ENCODE peak calls at places on chromosomes 4 and X, in ten cellular contexts. One of them, this sample, is unnamed. For H3K4me1, the result is how much of the 10 kb centered on the place peaks cover.

GRCh38 chr4:76867880-76868655 is 29.9 kb downstream of the SOWAHB start:
- DNase-seq in cardiac muscle cell: no peak
- DNase-seq in CD4-positive, alpha-beta memory T cell: no peak
- DNase-seq in breast epithelium: no peak
- DNase-seq in left ventricle myocardium inferior: no peak
- DNase-seq in CD8-positive, alpha-beta T cell: no peak
- DNase-seq in IMR-90: no peak
- DNase-seq in A549: peak
- DNase-seq in lung: no peak
- DNase-seq in hepatocyte: peak
- DNase-seq in this sample: no peak

GRCh38 chr4:151743128-151743854 is 17.5 kb downstream of the GATB start:
- DNase-seq in lung: no peak
- DNase-seq in breast epithelium: no peak
- DNase-seq in hepatocyte: no peak
- DNase-seq in IMR-90: no peak
- DNase-seq in cardiac muscle cell: no peak
- DNase-seq in CD4-positive, alpha-beta memory T cell: no peak
- DNase-seq in A549: no peak
- DNase-seq in left ventricle myocardium inferior: no peak
- DNase-seq in CD8-positive, alpha-beta T cell: no peak
- DNase-seq in this sample: no peak

GRCh38 chr4:82691431-82691830 is 107.2 kb downstream of the SCD5 start:
- DNase-seq in CD8-positive, alpha-beta T cell: no peak
- DNase-seq in breast epithelium: no peak
- DNase-seq in cardiac muscle cell: no peak
- DNase-seq in IMR-90: no peak
- DNase-seq in left ventricle myocardium inferior: no peak
- DNase-seq in A549: no peak
- DNase-seq in lung: no peak
- DNase-seq in CD4-positive, alpha-beta memory T cell: no peak
- DNase-seq in hepatocyte: no peak
- DNase-seq in this sample: no peak

GRCh38 chrX:23789386-23790146 is 6.6 kb downstream of the SAT1 start:
- DNase-seq in CD8-positive, alpha-beta T cell: no peak
- DNase-seq in IMR-90: no peak
- DNase-seq in A549: no peak
- DNase-seq in CD4-positive, alpha-beta memory T cell: no peak
- DNase-seq in breast epithelium: no peak
- DNase-seq in lung: no peak
- DNase-seq in cardiac muscle cell: no peak
- DNase-seq in left ventricle myocardium inferior: no peak
- DNase-seq in hepatocyte: no peak
- DNase-seq in this sample: no peak

GRCh38 chr4:126172126-126172525 is 857.4 kb downstream of the FAT4 start:
- DNase-seq in IMR-90: no peak
- DNase-seq in left ventricle myocardium inferior: no peak
- DNase-seq in cardiac muscle cell: no peak
- DNase-seq in CD8-positive, alpha-beta T cell: no peak
- DNase-seq in A549: no peak
- DNase-seq in CD4-positive, alpha-beta memory T cell: no peak
- DNase-seq in breast epithelium: no peak
- DNase-seq in lung: no peak
- DNase-seq in hepatocyte: no peak
- DNase-seq in this sample: no peak

GRCh38 chr4:139921551-139922184 is 232.3 kb downstream of the MAML3 start:
- DNase-seq in breast epithelium: no peak
- DNase-seq in lung: peak
- DNase-seq in IMR-90: no peak
- DNase-seq in cardiac muscle cell: no peak
- DNase-seq in CD8-positive, alpha-beta T cell: no peak
- DNase-seq in A549: no peak
- DNase-seq in CD4-positive, alpha-beta memory T cell: no peak
- DNase-seq in hepatocyte: no peak
- DNase-seq in left ventricle myocardium inferior: no peak
- DNase-seq in this sample: no peak

GRCh38 chr4:123397276-123398150 is 918 bp downstream of the SPRY1 start:
- DNase-seq in left ventricle myocardium inferior: peak
- DNase-seq in CD4-positive, alpha-beta memory T cell: peak
- DNase-seq in lung: peak
- DNase-seq in A549: peak
- DNase-seq in cardiac muscle cell: peak
- DNase-seq in CD8-positive, alpha-beta T cell: peak
- DNase-seq in IMR-90: peak
- DNase-seq in breast epithelium: no peak
- DNase-seq in hepatocyte: peak
- DNase-seq in this sample: peak

GRCh38 chr4:159367421-159368105 is 264.7 kb downstream of the RAPGEF2 start:
- DNase-seq in lung: no peak
- DNase-seq in CD4-positive, alpha-beta memory T cell: no peak
- DNase-seq in left ventricle myocardium inferior: no peak
- DNase-seq in CD8-positive, alpha-beta T cell: no peak
- DNase-seq in cardiac muscle cell: no peak
- DNase-seq in breast epithelium: no peak
- DNase-seq in A549: no peak
- DNase-seq in hepatocyte: no peak
- DNase-seq in IMR-90: no peak
- DNase-seq in this sample: no peak

GRCh38 chr4:57270350-57270749 is 160.2 kb upstream of the IGFBP7 start:
- DNase-seq in left ventricle myocardium inferior: peak
- DNase-seq in hepatocyte: peak
- DNase-seq in A549: no peak
- DNase-seq in IMR-90: no peak
- DNase-seq in CD8-positive, alpha-beta T cell: no peak
- DNase-seq in CD4-positive, alpha-beta memory T cell: no peak
- DNase-seq in cardiac muscle cell: peak
- DNase-seq in breast epithelium: no peak
- DNase-seq in lung: no peak
- DNase-seq in this sample: no peak

DNA sequence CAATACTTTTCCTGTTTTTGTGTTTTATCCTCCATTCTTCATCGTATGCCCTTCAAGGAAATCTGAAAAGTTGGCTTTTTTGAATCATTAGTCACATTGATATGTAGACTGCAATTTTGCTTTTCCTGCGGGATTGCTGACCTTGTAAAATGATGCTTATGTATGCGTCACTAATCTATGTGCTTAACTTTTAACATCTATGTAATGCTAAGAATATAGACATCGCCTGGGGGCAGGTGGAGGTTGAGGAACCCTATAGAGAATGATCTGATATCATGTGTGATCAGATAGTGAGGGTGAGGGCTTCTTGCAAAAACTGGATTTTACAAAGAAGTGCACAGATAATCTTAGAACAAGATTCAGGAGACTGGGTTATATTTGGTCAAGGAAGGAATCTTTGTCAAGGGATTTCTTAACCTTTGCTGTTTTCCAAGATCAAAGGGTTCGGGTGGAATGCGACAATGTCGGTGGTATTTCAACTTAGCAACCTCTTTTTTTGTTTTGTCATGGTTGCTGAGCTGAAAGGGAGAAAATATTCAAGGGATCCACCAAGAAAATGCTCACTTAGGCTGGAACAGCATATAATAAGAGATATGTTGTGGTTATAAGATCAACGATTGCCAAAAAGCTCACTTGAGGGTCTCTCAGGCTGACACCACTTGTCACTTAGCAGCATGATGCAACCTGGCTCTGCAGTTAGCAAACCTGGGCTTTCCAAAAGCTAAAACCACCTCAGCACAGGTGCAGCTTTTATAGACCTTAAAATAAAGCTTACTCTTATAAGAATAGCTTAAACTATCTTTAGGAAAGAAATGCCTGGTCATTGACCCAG is 70.6 kb upstream of the PUDP start:
- DNase-seq in breast epithelium: no peak
- DNase-seq in cardiac muscle cell: no peak
- DNase-seq in IMR-90: no peak
- DNase-seq in A549: no peak
- DNase-seq in hepatocyte: no peak
- DNase-seq in CD8-positive, alpha-beta T cell: no peak
- DNase-seq in lung: no peak
- DNase-seq in left ventricle myocardium inferior: no peak
- DNase-seq in CD4-positive, alpha-beta memory T cell: no peak
- DNase-seq in this sample: no peak
- H3K4me1 ChIP-seq in breast epithelium: under half
- H3K4me1 ChIP-seq in cardiac muscle cell: under half
- H3K4me1 ChIP-seq in IMR-90: under half
- H3K4me1 ChIP-seq in A549: under half
- H3K4me1 ChIP-seq in hepatocyte: under half
- H3K4me1 ChIP-seq in CD8-positive, alpha-beta T cell: under half
- H3K4me1 ChIP-seq in lung: under half
- H3K4me1 ChIP-seq in left ventricle myocardium inferior: under half
- H3K4me1 ChIP-seq in CD4-positive, alpha-beta memory T cell: under half
- H3K4me1 ChIP-seq in this sample: under half

GRCh38 chrX:130105226-130105625 is 5.1 kb downstream of the ELF4 start:
- DNase-seq in IMR-90: no peak
- DNase-seq in breast epithelium: no peak
- DNase-seq in hepatocyte: no peak
- DNase-seq in cardiac muscle cell: no peak
- DNase-seq in left ventricle myocardium inferior: no peak
- DNase-seq in CD8-positive, alpha-beta T cell: no peak
- DNase-seq in lung: no peak
- DNase-seq in A549: no peak
- DNase-seq in CD4-positive, alpha-beta memory T cell: no peak
- DNase-seq in this sample: no peak
- H3K4me1 ChIP-seq in IMR-90: under half
- H3K4me1 ChIP-seq in breast epithelium: under half
- H3K4me1 ChIP-seq in hepatocyte: under half
- H3K4me1 ChIP-seq in cardiac muscle cell: under half
- H3K4me1 ChIP-seq in left ventricle myocardium inferior: under half
- H3K4me1 ChIP-seq in CD8-positive, alpha-beta T cell: under half
- H3K4me1 ChIP-seq in lung: under half
- H3K4me1 ChIP-seq in A549: under half
- H3K4me1 ChIP-seq in CD4-positive, alpha-beta memory T cell: half or more
- H3K4me1 ChIP-seq in this sample: under half

DNA sequence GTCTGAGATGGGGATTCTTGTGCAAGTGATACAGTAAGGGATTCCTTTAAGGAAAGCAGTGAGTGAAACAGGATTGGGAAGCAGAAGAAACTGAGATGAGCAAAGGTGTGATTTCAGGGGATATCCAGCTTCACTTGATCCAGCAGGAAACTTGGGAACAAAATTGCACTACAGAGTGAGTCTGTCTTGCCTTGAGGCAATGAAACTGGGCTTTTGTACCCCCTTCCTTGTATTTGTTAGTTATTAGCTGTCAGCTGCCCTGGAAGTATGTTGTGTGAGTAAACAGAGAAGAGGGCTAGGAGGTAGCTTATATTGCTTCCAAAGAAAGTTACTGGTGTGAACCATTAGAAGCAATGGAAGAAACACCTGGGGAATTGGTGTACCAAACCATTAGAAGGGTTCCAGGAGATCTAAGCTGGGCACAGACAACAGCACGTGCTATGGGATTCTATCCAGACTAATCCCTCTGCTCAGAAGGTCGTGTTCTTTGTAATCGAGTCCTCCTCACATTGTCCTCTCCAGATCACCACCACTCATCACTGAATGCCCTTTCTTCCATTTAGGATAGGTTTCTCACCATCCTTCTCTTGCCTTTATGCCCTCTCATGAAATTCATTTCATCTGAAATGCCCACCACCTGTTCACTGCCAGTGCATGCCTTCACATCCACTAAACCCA is 76.0 kb downstream of the PDLIM5 start:
- DNase-seq in hepatocyte: no peak
- DNase-seq in IMR-90: no peak
- DNase-seq in lung: no peak
- DNase-seq in left ventricle myocardium inferior: no peak
- DNase-seq in CD8-positive, alpha-beta T cell: no peak
- DNase-seq in CD4-positive, alpha-beta memory T cell: no peak
- DNase-seq in A549: no peak
- DNase-seq in cardiac muscle cell: no peak
- DNase-seq in breast epithelium: no peak
- DNase-seq in this sample: no peak
- H3K4me1 ChIP-seq in hepatocyte: under half
- H3K4me1 ChIP-seq in IMR-90: under half
- H3K4me1 ChIP-seq in lung: under half
- H3K4me1 ChIP-seq in left ventricle myocardium inferior: half or more
- H3K4me1 ChIP-seq in CD8-positive, alpha-beta T cell: under half
- H3K4me1 ChIP-seq in CD4-positive, alpha-beta memory T cell: under half
- H3K4me1 ChIP-seq in A549: half or more
- H3K4me1 ChIP-seq in cardiac muscle cell: under half
- H3K4me1 ChIP-seq in breast epithelium: under half
- H3K4me1 ChIP-seq in this sample: under half

DNA sequence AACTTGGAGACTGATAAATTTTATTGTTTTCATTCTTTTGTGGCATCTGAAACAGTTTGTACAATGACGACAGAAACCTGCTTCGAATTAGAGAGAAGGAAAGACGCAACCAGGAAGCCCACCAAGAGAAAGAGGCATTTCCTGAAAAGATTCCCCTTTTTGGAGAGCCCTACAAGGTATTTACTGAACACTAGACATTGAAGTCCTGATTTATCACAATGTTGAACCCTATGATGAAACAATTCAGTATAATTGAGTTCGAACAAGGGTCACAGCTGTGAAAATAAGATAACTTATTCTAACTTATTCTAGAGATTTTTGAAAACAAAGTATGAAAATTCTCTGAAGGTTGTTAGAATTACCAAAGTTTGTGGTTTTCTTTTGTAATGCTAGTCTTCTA is 111.3 kb downstream of the AFF1 start:
- DNase-seq in hepatocyte: no peak
- DNase-seq in cardiac muscle cell: no peak
- DNase-seq in A549: no peak
- DNase-seq in IMR-90: peak
- DNase-seq in CD4-positive, alpha-beta memory T cell: no peak
- DNase-seq in left ventricle myocardium inferior: no peak
- DNase-seq in breast epithelium: no peak
- DNase-seq in lung: no peak
- DNase-seq in CD8-positive, alpha-beta T cell: no peak
- DNase-seq in this sample: no peak
- H3K4me1 ChIP-seq in hepatocyte: under half
- H3K4me1 ChIP-seq in cardiac muscle cell: half or more
- H3K4me1 ChIP-seq in A549: under half
- H3K4me1 ChIP-seq in IMR-90: under half
- H3K4me1 ChIP-seq in CD4-positive, alpha-beta memory T cell: under half
- H3K4me1 ChIP-seq in left ventricle myocardium inferior: half or more
- H3K4me1 ChIP-seq in breast epithelium: under half
- H3K4me1 ChIP-seq in lung: under half
- H3K4me1 ChIP-seq in CD8-positive, alpha-beta T cell: under half
- H3K4me1 ChIP-seq in this sample: under half

DNA sequence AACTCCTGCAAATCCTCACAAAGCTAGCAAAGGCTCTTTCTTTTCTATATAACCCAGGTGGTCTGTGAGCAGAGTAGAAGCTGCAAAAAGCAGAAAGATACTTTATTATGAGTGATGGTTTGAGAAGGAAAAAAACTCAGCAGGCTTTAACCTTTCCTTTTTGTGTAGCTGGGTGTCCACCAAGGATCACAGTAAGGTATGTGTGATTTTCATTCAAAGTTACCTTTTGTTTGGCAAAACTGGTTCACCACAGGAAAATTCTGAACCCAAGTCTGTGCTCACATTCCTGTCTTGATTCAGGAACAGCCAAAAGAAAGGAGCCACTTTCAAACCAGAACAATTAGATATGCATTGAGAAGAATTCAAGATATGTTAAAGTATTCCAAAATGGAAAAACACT is 35.7 kb downstream of the FRAS1 start:
- DNase-seq in lung: no peak
- DNase-seq in left ventricle myocardium inferior: no peak
- DNase-seq in A549: no peak
- DNase-seq in IMR-90: no peak
- DNase-seq in cardiac muscle cell: no peak
- DNase-seq in CD4-positive, alpha-beta memory T cell: no peak
- DNase-seq in CD8-positive, alpha-beta T cell: no peak
- DNase-seq in breast epithelium: no peak
- DNase-seq in hepatocyte: no peak
- DNase-seq in this sample: no peak
- H3K4me1 ChIP-seq in lung: under half
- H3K4me1 ChIP-seq in left ventricle myocardium inferior: under half
- H3K4me1 ChIP-seq in A549: under half
- H3K4me1 ChIP-seq in IMR-90: under half
- H3K4me1 ChIP-seq in cardiac muscle cell: under half
- H3K4me1 ChIP-seq in CD4-positive, alpha-beta memory T cell: under half
- H3K4me1 ChIP-seq in CD8-positive, alpha-beta T cell: under half
- H3K4me1 ChIP-seq in breast epithelium: under half
- H3K4me1 ChIP-seq in hepatocyte: under half
- H3K4me1 ChIP-seq in this sample: under half